ENCODE peak calls at places on chromosome 15, in five cellular contexts. One of them, this sample, is unnamed.

GRCh38 chr15:54722342-54722986 is 474.3 kb downstream of the RSL24D1 start:
- DNase-seq in HCT116: no peak
- DNase-seq in stomach: no peak
- DNase-seq in breast epithelium: no peak
- DNase-seq in transverse colon: no peak
- DNase-seq in this sample: no peak

GRCh38 chr15:98177950-98178848 is 217.7 kb downstream of the ARRDC4 start:
- DNase-seq in transverse colon: peak; percentile 29
- DNase-seq in HCT116: peak; percentile 36
- DNase-seq in stomach: peak; percentile 28
- DNase-seq in breast epithelium: peak; percentile 19
- DNase-seq in this sample: peak; percentile 73

GRCh38 chr15:39948817-39949216 is 14.9 kb downstream of the EIF2AK4 start:
- DNase-seq in breast epithelium: no peak
- DNase-seq in stomach: no peak
- DNase-seq in transverse colon: no peak
- DNase-seq in HCT116: no peak
- DNase-seq in this sample: no peak

GRCh38 chr15:98076021-98076816 is 115.7 kb downstream of the ARRDC4 start:
- DNase-seq in HCT116: no peak
- DNase-seq in stomach: no peak
- DNase-seq in breast epithelium: no peak
- DNase-seq in transverse colon: peak; percentile 11
- DNase-seq in this sample: peak; percentile 78

GRCh38 chr15:40108061-40108854 is 421 bp downstream of the BMF start:
- DNase-seq in transverse colon: peak; percentile 65
- DNase-seq in HCT116: no peak
- DNase-seq in stomach: peak; percentile 56
- DNase-seq in breast epithelium: no peak
- DNase-seq in this sample: peak; percentile 95

GRCh38 chr15:68053997-68054657 is at the start of gene PIAS1:
- DNase-seq in transverse colon: peak; percentile 95
- DNase-seq in HCT116: peak; percentile 75
- DNase-seq in breast epithelium: peak; percentile 93
- DNase-seq in stomach: peak; percentile 95
- DNase-seq in this sample: peak; percentile 97

GRCh38 chr15:65836665-65837064 is 32.6 kb upstream of the RAB11A start:
- DNase-seq in stomach: no peak
- DNase-seq in breast epithelium: no peak
- DNase-seq in transverse colon: no peak
- DNase-seq in HCT116: peak; percentile 16
- DNase-seq in this sample: no peak

GRCh38 chr15:74893627-74894026 is 3.8 kb downstream of the MPI start:
- DNase-seq in HCT116: no peak
- DNase-seq in breast epithelium: no peak
- DNase-seq in stomach: no peak
- DNase-seq in transverse colon: no peak
- DNase-seq in this sample: no peak

GRCh38 chr15:68652141-68652540 is 73.3 kb downstream of the CORO2B start:
- DNase-seq in breast epithelium: no peak
- DNase-seq in stomach: no peak
- DNase-seq in transverse colon: no peak
- DNase-seq in HCT116: no peak
- DNase-seq in this sample: peak; percentile 54

GRCh38 chr15:62444104-62445027 is 279.3 kb upstream of the C2CD4B start:
- DNase-seq in stomach: no peak
- DNase-seq in breast epithelium: no peak
- DNase-seq in transverse colon: no peak
- DNase-seq in HCT116: peak; percentile 10
- DNase-seq in this sample: peak; percentile 75

GRCh38 chr15:88900309-88900981 is 5.1 kb upstream of the HAPLN3 start:
- DNase-seq in HCT116: no peak
- DNase-seq in transverse colon: no peak
- DNase-seq in breast epithelium: no peak
- DNase-seq in stomach: no peak
- DNase-seq in this sample: no peak

GRCh38 chr15:38895326-38896282 is 331.0 kb upstream of the RASGRP1 start:
- DNase-seq in breast epithelium: no peak
- DNase-seq in transverse colon: no peak
- DNase-seq in stomach: no peak
- DNase-seq in HCT116: no peak
- DNase-seq in this sample: no peak

GRCh38 chr15:39699531-39700110 is 83.0 kb downstream of the FSIP1 start:
- DNase-seq in breast epithelium: no peak
- DNase-seq in HCT116: no peak
- DNase-seq in stomach: no peak
- DNase-seq in transverse colon: no peak
- DNase-seq in this sample: no peak

GRCh38 chr15:98286831-98287230 is 326.3 kb downstream of the ARRDC4 start:
- DNase-seq in transverse colon: no peak
- DNase-seq in HCT116: no peak
- DNase-seq in stomach: no peak
- DNase-seq in breast epithelium: no peak
- DNase-seq in this sample: no peak

GRCh38 chr15:69751575-69751974 is 299.0 kb downstream of the RPLP1 start:
- DNase-seq in stomach: no peak
- DNase-seq in breast epithelium: no peak
- DNase-seq in HCT116: no peak
- DNase-seq in transverse colon: no peak
- DNase-seq in this sample: no peak

GRCh38 chr15:48358681-48359152 is 27.5 kb downstream of the DUT start:
- DNase-seq in breast epithelium: no peak
- DNase-seq in HCT116: no peak
- DNase-seq in stomach: no peak
- DNase-seq in transverse colon: no peak
- DNase-seq in this sample: no peak

GRCh38 chr15:39300451-39301153 is 280.3 kb upstream of the THBS1 start:
- DNase-seq in breast epithelium: no peak
- DNase-seq in HCT116: no peak
- DNase-seq in transverse colon: no peak
- DNase-seq in stomach: no peak
- DNase-seq in this sample: no peak

GRCh38 chr15:67882487-67883227 is 42.8 kb upstream of the RNU6-1 start:
- DNase-seq in HCT116: no peak
- DNase-seq in transverse colon: no peak
- DNase-seq in breast epithelium: no peak
- DNase-seq in stomach: no peak
- DNase-seq in this sample: no peak

GRCh38 chr15:37764733-37765191 is 169.7 kb upstream of the TMCO5A start:
- DNase-seq in HCT116: peak; percentile 56
- DNase-seq in breast epithelium: no peak
- DNase-seq in transverse colon: peak; percentile 10
- DNase-seq in stomach: peak; percentile 29
- DNase-seq in this sample: no peak

GRCh38 chr15:65277015-65277414 is 9.7 kb downstream of the PARP16 start:
- DNase-seq in stomach: no peak
- DNase-seq in transverse colon: no peak
- DNase-seq in HCT116: no peak
- DNase-seq in breast epithelium: no peak
- DNase-seq in this sample: no peak

GRCh38 chr15:30990036-30990435 is 1.4 kb downstream of the MTMR10 start:
- DNase-seq in transverse colon: no peak
- DNase-seq in HCT116: no peak
- DNase-seq in stomach: no peak
- DNase-seq in breast epithelium: no peak
- DNase-seq in this sample: no peak

GRCh38 chr15:30990451-30991300 is 752 bp downstream of the MTMR10 start:
- DNase-seq in breast epithelium: no peak
- DNase-seq in HCT116: no peak
- DNase-seq in stomach: no peak
- DNase-seq in transverse colon: peak; percentile 33
- DNase-seq in this sample: no peak

GRCh38 chr15:30992465-30992864 is 1.0 kb upstream of the MTMR10 start:
- DNase-seq in stomach: no peak
- DNase-seq in transverse colon: no peak
- DNase-seq in breast epithelium: no peak
- DNase-seq in HCT116: no peak
- DNase-seq in this sample: no peak

GRCh38 chr15:30992073-30992363 is 590 bp upstream of the MTMR10 start:
- DNase-seq in HCT116: no peak
- DNase-seq in stomach: no peak
- DNase-seq in breast epithelium: no peak
- DNase-seq in transverse colon: no peak
- DNase-seq in this sample: no peak

DNA sequence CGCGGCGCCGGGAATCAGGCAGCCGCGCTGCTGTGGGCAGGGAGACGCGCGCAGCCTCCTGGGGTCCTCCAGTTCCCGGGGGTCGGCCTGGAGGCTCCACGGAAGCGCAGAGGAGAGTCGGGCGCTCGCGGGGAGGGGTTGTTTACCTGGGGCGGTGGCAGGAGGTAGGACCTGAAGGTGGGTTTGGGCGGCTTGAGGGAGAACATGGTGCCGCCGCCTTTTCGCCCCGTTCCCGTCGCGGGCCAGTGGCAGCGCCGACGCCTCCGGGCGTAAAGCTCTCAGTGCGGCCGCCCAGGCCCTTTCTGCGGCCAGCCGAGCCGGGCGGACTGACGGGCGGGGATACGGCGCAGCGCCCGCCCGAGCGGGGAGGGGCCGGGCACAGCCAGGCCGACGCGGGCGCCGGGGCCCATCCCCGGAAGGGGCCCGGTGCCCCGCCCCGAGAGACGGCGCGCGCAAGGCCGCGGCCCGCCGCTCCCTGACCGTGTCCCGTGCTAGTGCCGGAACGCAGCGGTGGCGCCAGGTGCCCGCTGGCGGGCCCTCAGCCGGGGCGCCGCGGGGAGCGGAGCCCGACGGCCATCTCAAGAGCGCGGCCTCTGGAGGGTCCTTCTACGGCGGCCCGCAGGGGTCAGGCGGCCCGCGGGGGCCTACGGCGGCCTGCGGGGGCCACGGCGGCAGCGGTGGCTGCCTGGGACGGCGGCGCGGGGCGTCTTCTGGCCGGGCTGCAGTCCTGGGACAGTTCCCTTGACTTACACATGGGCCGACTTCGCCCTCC is at the start of gene MTMR10:
- DNase-seq in transverse colon: peak; percentile 83
- DNase-seq in stomach: peak; percentile 82
- DNase-seq in HCT116: peak; percentile 36
- DNase-seq in breast epithelium: peak; percentile 52
- DNase-seq in this sample: peak; percentile 79
- TF ChIP-seq POLR2AphosphoS5 in transverse colon: peak; percentile 68
- TF ChIP-seq POLR2AphosphoS5 in stomach: peak; percentile 1
- TF ChIP-seq POLR2AphosphoS5 in HCT116: peak; percentile 86
- TF ChIP-seq POLR2AphosphoS5 in breast epithelium: peak; percentile 35
- TF ChIP-seq POLR2AphosphoS5 in this sample: peak; percentile 74

DNA sequence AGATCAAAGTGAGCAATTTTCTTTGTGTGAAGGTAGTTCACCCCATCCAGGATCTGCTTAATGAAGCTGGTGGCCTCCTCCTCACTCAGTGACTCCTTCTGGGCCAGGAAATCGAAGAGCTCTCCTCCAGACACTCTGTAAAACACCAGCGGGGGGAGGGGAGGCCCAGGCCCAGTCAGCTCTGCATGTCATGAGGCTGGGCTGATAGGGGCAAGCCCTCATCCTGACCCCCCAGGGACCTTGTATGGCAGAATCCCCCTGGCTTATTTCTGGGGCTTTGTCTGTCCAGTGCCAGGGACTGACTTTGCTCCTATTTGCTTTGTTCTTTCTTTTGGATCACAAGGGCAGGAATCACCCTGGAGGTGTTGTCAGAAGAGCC is 74.9 kb downstream of the DAPK2 start:
- DNase-seq in HCT116: no peak
- DNase-seq in breast epithelium: no peak
- DNase-seq in stomach: no peak
- DNase-seq in transverse colon: peak; percentile 42
- DNase-seq in this sample: no peak
- H3K27ac ChIP-seq in HCT116: no peak overlapping the region
- H3K27ac ChIP-seq in breast epithelium: peak overlapping the region; percentile 36
- H3K27ac ChIP-seq in stomach: no peak overlapping the region
- H3K27ac ChIP-seq in transverse colon: peak overlapping the region; percentile 82
- H3K27ac ChIP-seq in this sample: peak overlapping the region; percentile 28

DNA sequence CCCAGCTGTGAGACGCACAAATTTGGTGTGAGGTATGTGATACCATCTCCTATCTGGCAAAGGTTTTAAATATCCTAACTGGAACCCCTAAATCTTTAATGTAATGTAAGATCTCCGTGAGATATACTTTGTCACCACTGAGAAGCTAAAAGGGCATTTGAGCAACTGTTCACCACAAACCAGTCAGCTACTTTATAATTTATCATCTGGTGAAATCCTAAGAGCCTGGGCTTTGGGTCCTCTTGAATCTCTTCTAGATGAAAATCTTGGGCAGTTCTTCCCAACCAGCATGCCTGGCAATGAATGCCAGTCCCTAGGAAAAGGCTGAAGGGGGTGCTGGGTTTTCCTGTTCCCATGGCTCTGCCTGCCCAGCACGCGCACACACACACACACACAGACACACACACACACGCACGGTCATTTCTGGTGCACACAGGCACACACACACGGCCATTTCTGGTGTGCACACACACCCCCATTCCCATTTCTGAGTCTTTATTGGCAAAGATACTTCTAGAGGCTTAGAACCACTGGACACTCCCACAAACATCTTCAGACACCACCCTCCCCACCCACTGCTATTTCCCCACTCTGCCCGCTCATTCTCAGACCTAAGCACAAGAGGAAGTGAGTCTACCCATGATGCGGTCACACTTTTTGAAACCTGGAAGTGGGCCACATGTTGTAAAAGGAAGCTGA is 72.6 kb downstream of the MYO1E start:
- DNase-seq in HCT116: peak; percentile 86
- DNase-seq in breast epithelium: peak; percentile 80
- DNase-seq in stomach: peak; percentile 66
- DNase-seq in transverse colon: peak; percentile 90
- DNase-seq in this sample: peak; percentile 89
- TF ChIP-seq POLR2A in HCT116: no peak
- TF ChIP-seq POLR2A in breast epithelium: no peak
- TF ChIP-seq POLR2A in stomach: no peak
- TF ChIP-seq POLR2A in transverse colon: no peak
- TF ChIP-seq POLR2A in this sample: no peak

DNA sequence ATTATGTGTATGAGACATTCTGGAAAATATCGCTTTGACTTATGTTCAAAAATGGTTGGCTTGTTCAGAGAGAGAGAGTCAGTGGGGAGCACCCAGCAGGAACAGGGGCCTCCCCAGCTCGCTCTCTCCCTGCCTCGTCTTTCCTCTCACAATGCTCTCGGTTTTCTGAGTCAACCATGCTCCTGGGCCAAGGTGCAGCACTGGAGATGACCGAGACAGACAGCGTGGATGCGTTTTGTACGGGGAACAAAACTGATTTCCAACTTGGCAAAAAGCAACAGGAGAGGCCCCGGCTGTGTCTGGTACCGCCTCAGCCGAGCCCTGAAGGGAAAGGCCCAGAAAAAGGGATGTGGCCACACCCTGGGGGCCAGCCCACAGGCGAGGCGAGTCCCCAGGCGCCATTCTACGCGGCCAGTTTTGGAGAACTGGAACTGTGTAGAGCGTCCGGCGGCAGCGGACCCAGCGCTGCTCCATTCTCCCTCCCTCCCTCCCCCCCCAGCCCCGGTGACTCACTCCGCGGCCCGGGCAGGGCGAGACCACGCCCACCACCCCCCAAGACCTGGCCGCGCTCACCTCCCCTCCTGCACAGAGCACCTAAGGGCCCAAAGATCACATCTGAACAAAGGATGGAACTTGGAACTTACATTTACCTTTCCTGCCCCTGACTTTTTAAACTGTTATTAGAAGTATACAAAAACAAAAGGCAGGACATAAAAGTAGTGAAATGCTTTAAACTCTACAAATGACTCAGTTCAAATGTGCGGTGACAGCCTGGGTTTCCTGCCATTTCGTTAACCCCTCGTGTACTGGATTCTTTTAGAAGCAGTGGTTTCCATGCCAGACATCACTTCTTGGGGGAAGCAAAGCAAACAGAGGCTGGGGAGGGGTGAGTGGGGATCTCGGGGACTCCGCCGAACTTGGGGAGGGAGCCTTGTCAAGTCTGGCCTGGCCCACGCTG is 12.7 kb downstream of the ATP10A start:
- DNase-seq in HCT116: no peak
- DNase-seq in stomach: peak; percentile 52
- DNase-seq in transverse colon: peak; percentile 64
- DNase-seq in breast epithelium: peak; percentile 69
- DNase-seq in this sample: peak; percentile 91
- TF ChIP-seq POLR2AphosphoS5 in HCT116: no peak
- TF ChIP-seq POLR2AphosphoS5 in stomach: peak; percentile 28
- TF ChIP-seq POLR2AphosphoS5 in transverse colon: peak; percentile 59
- TF ChIP-seq POLR2AphosphoS5 in breast epithelium: no peak
- TF ChIP-seq POLR2AphosphoS5 in this sample: peak; percentile 44

This sample was measured in sigmoid colon.